ENCODE peak calls at places on chromosomes 3 and 15, in eight cellular contexts. C is WTC11, Z is GM12878, B is HCT116, R is endothelial cell of umbilical vein, T is HepG2, E is K562, M is NB4. K is an unnamed sample.

GRCh38 chr3:60392501-60392900 is 858.8 kb downstream of the FHIT start:
- DNase-seq in Z (no peak), E (no peak), B (no peak), C (no peak), R (no peak), M (no peak), T (no peak), K (no peak)

GRCh38 chr3:51948016-51948580 is 5.9 kb downstream of the PARP3 start:
- DNase-seq in E (no peak), C (no peak), R (no peak), M (no peak), T (no peak), Z (no peak), B (no peak), K (no peak)

GRCh38 chr3:28668377-28668721 is 319.7 kb upstream of the AZI2 start:
- DNase-seq in E (no peak), Z (no peak), R (no peak), B (no peak), T (no peak), M (no peak), C (no peak), K (no peak)

GRCh38 chr15:66108483-66109270 is 144.9 kb downstream of the MEGF11 start:
- DNase-seq in C (no peak), Z (no peak), T (no peak), B (no peak), R (no peak), E (no peak), M (no peak), K (no peak)

GRCh38 chr15:33314115-33314514 is 3.3 kb downstream of the RYR3 start:
- DNase-seq in T (no peak), E (no peak), M (no peak), C (no peak), R (no peak), B (no peak), Z (no peak), K (no peak)

GRCh38 chr3:181461381-181461780 is 250.3 kb upstream of the SOX2 start:
- DNase-seq in M (no peak), E (no peak), C (no peak), Z (no peak), R (no peak), T (no peak), B (no peak), K (no peak)

GRCh38 chr3:30399394-30400181 is 206.8 kb upstream of the TGFBR2 start:
- DNase-seq in C (no peak), B (no peak), Z (no peak), R (no peak), M (no peak), E (no peak), T (no peak), K (no peak)

GRCh38 chr3:133277813-133278212 is 122.0 kb upstream of the BFSP2 start:
- DNase-seq in C (no peak), B (no peak), M (no peak), T (no peak), R (peak), E (no peak), Z (no peak), K (no peak)

GRCh38 chr15:72289597-72290325 is 17.4 kb upstream of the PARP6 start:
- DNase-seq in M (no peak), T (no peak), Z (no peak), R (no peak), E (no peak), B (no peak), C (no peak), K (no peak)

GRCh38 chr3:31546152-31546551 is 13.4 kb downstream of the STT3B start:
- DNase-seq in M (no peak), B (no peak), C (no peak), E (no peak), T (no peak), Z (no peak), R (no peak), K (no peak)

GRCh38 chr3:41405466-41405865 is 206.2 kb downstream of the CTNNB1 start:
- DNase-seq in E (no peak), M (no peak), C (no peak), Z (no peak), T (no peak), R (no peak), B (no peak), K (no peak)

GRCh38 chr3:150379469-150379868 is 28.6 kb upstream of the TSC22D2 start:
- DNase-seq in R (no peak), E (no peak), B (no peak), Z (no peak), T (no peak), C (no peak), M (no peak), K (no peak)

GRCh38 chr3:81132995-81133394 is 628.5 kb downstream of the GBE1 start:
- DNase-seq in C (no peak), E (no peak), B (no peak), T (no peak), R (no peak), M (no peak), Z (no peak), K (no peak)
- TF ChIP-seq MAX in C (no peak), E (no peak), B (no peak), T (no peak), R (no peak), M (no peak), Z (no peak), K (no peak)

GRCh38 chr15:70519616-70520015 is 243.7 kb downstream of the UACA start:
- DNase-seq in B (no peak), M (no peak), T (no peak), Z (no peak), R (no peak), E (no peak), C (no peak), K (no peak)

GRCh38 chr15:70523192-70523591 is 240.2 kb downstream of the UACA start:
- DNase-seq in R (no peak), M (no peak), C (no peak), T (no peak), E (no peak), B (no peak), Z (no peak), K (no peak)

GRCh38 chr15:70523634-70524033 is 239.7 kb downstream of the UACA start:
- DNase-seq in E (no peak), R (no peak), T (no peak), M (no peak), Z (no peak), C (no peak), B (no peak), K (no peak)

GRCh38 chr15:70522323-70522966 is 240.9 kb downstream of the UACA start:
- DNase-seq in T (no peak), R (no peak), C (no peak), M (no peak), B (no peak), E (no peak), Z (no peak), K (no peak)

DNA sequence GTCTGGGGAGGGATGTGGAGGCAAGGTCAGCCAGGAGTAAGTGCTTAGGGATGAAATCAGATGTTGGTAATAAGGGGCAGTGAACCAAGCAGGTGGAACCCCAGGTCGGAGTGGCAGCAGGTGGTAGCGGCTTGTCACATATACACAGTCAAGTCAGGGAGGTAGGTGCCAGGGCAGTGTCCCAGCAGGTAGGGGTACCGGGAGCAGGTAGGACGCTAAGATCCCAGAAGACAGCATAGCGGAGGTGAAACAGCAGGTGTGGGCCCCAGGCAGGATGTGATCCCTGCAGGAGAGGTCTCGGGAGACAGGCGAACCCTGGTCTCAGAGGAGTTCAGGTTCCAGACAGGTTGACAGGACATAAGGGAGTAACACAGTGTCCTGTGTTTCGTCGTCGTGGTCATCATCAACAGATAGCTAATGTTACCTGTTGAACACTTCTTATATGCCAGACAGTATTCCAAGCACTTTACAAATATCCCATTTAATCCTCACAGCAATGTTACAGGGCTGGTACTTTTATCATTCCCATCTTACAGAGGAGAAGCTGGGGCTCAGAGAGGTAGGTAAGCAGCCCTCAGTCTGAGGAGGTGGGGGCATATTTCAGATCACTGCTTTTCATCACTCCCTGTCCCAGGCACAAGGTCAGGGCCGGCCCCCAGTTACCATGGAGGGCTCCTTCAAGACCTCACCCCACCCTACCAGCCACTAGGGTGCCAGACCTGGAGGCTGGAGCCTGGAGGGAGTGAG is 241.6 kb downstream of the UACA start:
- DNase-seq in C (no peak), R (no peak), E (no peak), M (no peak), Z (no peak), T (no peak), B (no peak), K (no peak)
- TF ChIP-seq MAX in C (no peak), R (no peak), E (no peak), M (no peak), Z (no peak), T (no peak), B (no peak), K (no peak)

GRCh38 chr15:40285151-40285898 is 2.5 kb upstream of the ANKRD63 start:
- DNase-seq in C (no peak), E (no peak), T (no peak), B (no peak), M (peak), R (peak), Z (no peak), K (no peak)
- TF ChIP-seq MAX in C (no peak), E (no peak), T (no peak), B (no peak), M (no peak), R (no peak), Z (no peak), K (no peak)

GRCh38 chr3:188134856-188135255 is 19.1 kb upstream of the LPP start:
- DNase-seq in M (no peak), E (no peak), R (no peak), C (no peak), B (no peak), T (peak), Z (no peak), K (no peak)

GRCh38 chr3:188135271-188135670 is 18.7 kb upstream of the LPP start:
- DNase-seq in Z (no peak), T (no peak), C (no peak), R (no peak), B (no peak), M (no peak), E (no peak), K (no peak)

GRCh38 chr3:188134079-188134478 is 19.9 kb upstream of the LPP start:
- DNase-seq in E (no peak), T (no peak), M (no peak), Z (no peak), R (no peak), B (no peak), C (no peak), K (no peak)

GRCh38 chr3:188133646-188134045 is 20.3 kb upstream of the LPP start:
- DNase-seq in C (no peak), B (no peak), M (no peak), E (no peak), Z (no peak), T (no peak), R (no peak), K (no peak)

DNA sequence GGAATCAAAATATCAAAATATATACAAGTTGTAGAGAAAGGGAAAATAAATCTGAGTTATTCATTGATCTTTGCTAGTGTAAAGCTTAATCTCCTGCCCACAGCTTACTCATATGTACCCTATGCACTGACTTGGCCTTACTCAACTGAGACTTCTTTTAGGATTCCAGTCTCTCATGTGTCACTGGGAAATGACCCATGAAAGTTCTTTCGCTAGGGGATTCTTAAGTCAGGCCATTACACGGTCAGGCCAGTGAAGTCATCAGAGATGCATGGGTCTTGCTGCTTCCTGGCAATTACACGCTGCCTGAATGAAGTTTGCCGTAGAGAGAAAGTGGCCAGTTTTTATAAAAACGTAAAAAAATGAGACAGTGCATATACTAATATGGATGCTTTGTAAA is 20.7 kb upstream of the LPP start:
- DNase-seq in C (no peak), E (no peak), R (no peak), T (no peak), M (no peak), Z (no peak), B (no peak), K (no peak)
- TF ChIP-seq MAX in C (no peak), E (no peak), R (no peak), T (no peak), M (no peak), Z (no peak), B (no peak), K (no peak)

GRCh38 chr3:177060492-177060891 is 136.8 kb downstream of the TBL1XR1 start:
- DNase-seq in E (no peak), M (no peak), B (no peak), T (no peak), C (no peak), R (no peak), Z (no peak), K (no peak)
- TF ChIP-seq MAX in E (no peak), M (no peak), B (no peak), T (no peak), C (no peak), R (no peak), Z (no peak), K (no peak)

GRCh38 chr3:66038384-66038725 is 363 bp downstream of the MAGI1 start:
- DNase-seq in T (no peak), M (no peak), B (no peak), Z (no peak), C (no peak), E (no peak), R (no peak), K (no peak)
- TF ChIP-seq MAX in T (peak), M (no peak), B (no peak), Z (no peak), C (no peak), E (no peak), R (no peak), K (no peak)

DNA sequence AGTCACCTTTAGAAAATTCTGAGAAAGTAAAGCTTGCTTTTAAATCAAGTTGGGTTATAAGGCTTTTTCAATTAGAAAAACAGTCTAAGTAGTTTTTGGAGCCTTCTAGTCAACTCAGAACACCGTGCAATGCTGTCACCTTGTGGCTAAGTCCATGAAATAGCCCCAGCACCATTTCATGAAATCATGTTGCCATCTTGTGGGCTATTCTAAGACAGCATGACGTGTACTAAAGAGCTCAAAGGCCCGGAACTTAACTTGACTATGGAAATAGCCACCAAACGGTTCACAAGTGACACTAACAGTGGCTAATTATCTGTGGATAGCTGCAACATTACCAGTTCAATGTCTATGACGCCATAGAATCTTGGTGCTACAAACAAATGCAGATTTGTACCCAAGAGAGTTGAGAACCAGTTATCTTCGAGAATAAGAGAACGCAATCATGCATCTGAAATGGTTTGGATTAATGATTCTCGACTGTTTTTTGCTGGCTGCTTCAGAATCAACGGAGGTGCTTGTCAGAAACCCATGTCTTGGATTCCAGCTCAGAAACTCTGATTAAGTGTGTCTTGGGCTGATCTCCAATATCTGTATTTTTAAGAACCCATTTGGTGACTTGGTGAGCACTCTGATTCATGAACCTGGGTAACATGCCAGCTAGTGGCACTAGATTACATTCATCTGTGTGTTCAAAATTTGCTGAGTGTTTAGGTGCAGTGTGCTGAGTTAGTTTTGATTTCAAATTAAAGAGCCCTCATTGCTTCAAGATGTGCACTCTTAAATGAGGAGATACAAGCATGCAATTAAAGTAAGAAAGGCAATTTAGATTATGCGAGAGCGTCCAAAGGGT is 111.2 kb upstream of the MCTP2 start:
- DNase-seq in M (peak), Z (peak), E (peak), B (peak), C (peak), R (peak), T (peak), K (peak)
- TF ChIP-seq MAX in M (peak), Z (no peak), E (no peak), B (no peak), C (no peak), R (no peak), T (no peak), K (no peak)

GRCh38 chr3:192091831-192092230 is 630.9 kb downstream of the PYDC2 start:
- DNase-seq in M (no peak), B (no peak), T (no peak), E (no peak), R (no peak), C (no peak), Z (no peak), K (no peak)
- TF ChIP-seq MAX in M (no peak), B (no peak), T (no peak), E (no peak), R (no peak), C (no peak), Z (no peak), K (no peak)